ENCODE peak calls at places on chromosomes 13 and 19, in seven cellular contexts. J is adrenal gland, M is GM12864, V is frontal cortex, Z is ACHN, L is RWPE1, O is HEK293T. S is an unnamed sample.

GRCh38 chr19:56622374-56622773 is 20.6 kb upstream of the SMIM17 start:
- DNase-seq in Z (no peak), L (no peak), J (no peak), M (no peak), V (no peak), O (no peak), S (no peak)

GRCh38 chr13:99617474-99618255 is 116.4 kb downstream of the TM9SF2 start:
- DNase-seq in V (no peak), J (no peak), M (no peak), Z (peak), O (peak), L (no peak), S (peak)

GRCh38 chr13:43737524-43737923 is 49.2 kb downstream of the ENOX1 start:
- DNase-seq in O (no peak), V (no peak), M (no peak), Z (no peak), L (no peak), J (no peak), S (no peak)

GRCh38 chr13:51717786-51718398 is 86.1 kb downstream of the DHRS12 start:
- DNase-seq in L (no peak), V (no peak), O (no peak), Z (no peak), M (no peak), J (no peak), S (no peak)

GRCh38 chr19:2231621-2232221 is 4.4 kb downstream of the PLEKHJ1 start:
- DNase-seq in O (no peak), M (no peak), L (no peak), V (no peak), Z (no peak), J (peak), S (no peak)

GRCh38 chr19:18149596-18149975 is 3.4 kb upstream of the PIK3R2 start:
- DNase-seq in L (no peak), J (no peak), Z (no peak), O (no peak), M (no peak), V (no peak), S (no peak)

GRCh38 chr13:23629566-23630272 is 59.5 kb downstream of the TNFRSF19 start:
- DNase-seq in L (no peak), M (no peak), Z (no peak), V (no peak), J (no peak), O (no peak), S (no peak)

GRCh38 chr13:80235559-80236296 is 105.2 kb downstream of the SPRY2 start:
- DNase-seq in Z (no peak), J (no peak), V (no peak), M (no peak), O (peak), L (peak), S (peak)

GRCh38 chr13:50208826-50209335 is 193.6 kb downstream of the KCNRG start:
- DNase-seq in L (no peak), J (peak), Z (peak), O (peak), V (no peak), M (no peak), S (peak)

GRCh38 chr13:32585625-32586021 is 629 bp upstream of the PDS5B start:
- DNase-seq in J (peak), Z (no peak), V (no peak), O (no peak), M (no peak), L (no peak), S (peak)

GRCh38 chr19:19372656-19373416 is 32.6 kb upstream of the GATAD2A start:
- DNase-seq in M (peak), Z (no peak), J (peak), L (peak), O (no peak), V (no peak), S (peak)

S was measured in A172.